ENCODE peak calls at places on chromosomes 16 and 17, in seven cellular contexts. W, S, Z, Q, T, G and C are unnamed samples.

GRCh38 chr16:11636172-11636721 is 32.0 kb upstream of the SNN start:
- DNase-seq in W (peak; percentile 89), S (no peak), Z (no peak), Q (peak; percentile 65), T (no peak), G (no peak), C (no peak)

GRCh38 chr17:36999475-36999874 is 50.7 kb downstream of the AATF start:
- DNase-seq in W (no peak), S (no peak), Z (no peak), Q (no peak), T (no peak), G (no peak), C (no peak)

GRCh38 chr17:307741-308507 is 44.7 kb downstream of the RPH3AL start:
- DNase-seq in W (peak; percentile 64), S (no peak), Z (peak; percentile 66), Q (no peak), T (no peak), G (peak; percentile 57), C (no peak)

GRCh38 chr16:54285414-54286066 is 1.0 kb downstream of the IRX3 start:
- DNase-seq in W (no peak), S (no peak), Z (peak; percentile 41), Q (peak; percentile 54), T (no peak), G (no peak), C (no peak)

GRCh38 chr16:8430401-8430800 is 159.9 kb downstream of the TMEM114 start:
- DNase-seq in W (no peak), S (no peak), Z (no peak), Q (no peak), T (no peak), G (no peak), C (no peak)

GRCh38 chr17:74408830-74409229 is 23.1 kb upstream of the GPRC5C start:
- DNase-seq in W (peak; percentile 18), S (no peak), Z (no peak), Q (no peak), T (no peak), G (no peak), C (no peak)

GRCh38 chr17:17089796-17090641 is 47.8 kb downstream of the MPRIP start:
- DNase-seq in W (no peak), S (peak; percentile 4), Z (no peak), Q (no peak), T (no peak), G (no peak), C (no peak)

GRCh38 chr17:303161-303560 is 49.4 kb downstream of the RPH3AL start:
- DNase-seq in W (no peak), S (no peak), Z (no peak), Q (no peak), T (no peak), G (no peak), C (no peak)

GRCh38 chr16:88617268-88618031 is 20.9 kb upstream of the IL17C start:
- DNase-seq in W (no peak), S (no peak), Z (no peak), Q (no peak), T (no peak), G (no peak), C (no peak)

GRCh38 chr16:649646-650045 is 481 bp downstream of the WDR90 start:
- DNase-seq in W (no peak), S (no peak), Z (no peak), Q (no peak), T (no peak), G (no peak), C (peak; percentile 45)

GRCh38 chr16:2524339-2524938 is 4.3 kb downstream of the AMDHD2 start:
- DNase-seq in W (no peak), S (no peak), Z (no peak), Q (no peak), T (no peak), G (no peak), C (no peak)

GRCh38 chr16:86581458-86581857 is 3.1 kb downstream of the FOXL1 start:
- DNase-seq in W (no peak), S (no peak), Z (no peak), Q (no peak), T (no peak), G (no peak), C (no peak)

GRCh38 chr16:68764866-68765265 is 27.8 kb downstream of the CDH1 start:
- DNase-seq in W (no peak), S (no peak), Z (no peak), Q (no peak), T (no peak), G (no peak), C (peak; percentile 88)

GRCh38 chr16:47694543-47694942 is 233.4 kb downstream of the PHKB start:
- DNase-seq in W (no peak), S (no peak), Z (no peak), Q (no peak), T (no peak), G (no peak), C (peak; percentile 28)

GRCh38 chr17:76307966-76308338 is at the start of gene QRICH2:
- DNase-seq in W (no peak), S (no peak), Z (no peak), Q (no peak), T (no peak), G (no peak), C (no peak)

GRCh38 chr17:76309461-76309860 is 1.4 kb upstream of the QRICH2 start:
- DNase-seq in W (no peak), S (no peak), Z (no peak), Q (no peak), T (no peak), G (no peak), C (no peak)

GRCh38 chr17:76307299-76307965 is 644 bp downstream of the QRICH2 start:
- DNase-seq in W (no peak), S (no peak), Z (no peak), Q (no peak), T (no peak), G (no peak), C (no peak)

DNA sequence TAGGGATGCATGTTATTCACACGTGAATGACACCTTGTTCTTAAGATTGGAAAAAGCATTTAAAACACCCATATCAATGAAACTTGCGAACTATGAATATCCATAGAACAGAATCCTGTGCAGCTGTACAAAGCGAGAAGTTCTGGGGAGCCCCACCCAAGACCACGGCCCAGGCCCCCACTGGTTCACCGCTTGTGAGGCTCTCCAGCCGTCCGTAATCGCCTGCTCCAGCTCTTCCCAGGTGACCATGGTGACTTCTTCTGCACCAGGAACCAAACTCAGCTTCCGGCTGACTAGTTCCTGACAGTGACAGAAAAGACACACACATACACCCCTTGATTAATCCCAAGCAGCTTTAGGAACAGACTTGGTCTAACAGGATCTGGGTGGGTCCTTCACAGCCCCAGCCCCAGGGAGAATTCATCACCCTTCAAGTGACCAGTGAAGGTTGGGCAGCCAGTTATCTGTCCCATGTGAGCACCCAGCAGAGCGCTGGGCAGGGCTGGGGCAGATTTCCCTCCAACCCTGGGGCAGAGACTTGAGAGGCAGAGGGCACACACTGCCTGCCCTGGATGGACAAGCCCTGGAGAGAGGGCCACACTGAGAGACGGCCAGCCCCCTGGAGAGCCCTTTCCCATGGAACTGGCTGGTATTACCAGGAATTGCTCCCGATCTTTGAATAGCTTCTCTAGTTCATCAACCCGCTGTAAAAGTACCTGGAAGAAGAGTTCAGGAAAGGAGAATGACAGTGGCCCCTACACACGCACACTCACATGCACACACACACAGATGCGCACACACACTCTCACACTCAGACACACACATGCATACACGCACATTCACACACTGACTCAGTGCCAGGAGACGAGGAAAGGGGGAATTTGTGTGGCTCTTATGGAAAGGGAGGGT is 3.6 kb downstream of the QRICH2 start:
- DNase-seq in W (no peak), S (no peak), Z (no peak), Q (no peak), T (no peak), G (no peak), C (no peak)
- TF ChIP-seq POLR2A in W (no peak), S (no peak), Z (no peak), Q (no peak), T (no peak), G (no peak), C (no peak)

DNA sequence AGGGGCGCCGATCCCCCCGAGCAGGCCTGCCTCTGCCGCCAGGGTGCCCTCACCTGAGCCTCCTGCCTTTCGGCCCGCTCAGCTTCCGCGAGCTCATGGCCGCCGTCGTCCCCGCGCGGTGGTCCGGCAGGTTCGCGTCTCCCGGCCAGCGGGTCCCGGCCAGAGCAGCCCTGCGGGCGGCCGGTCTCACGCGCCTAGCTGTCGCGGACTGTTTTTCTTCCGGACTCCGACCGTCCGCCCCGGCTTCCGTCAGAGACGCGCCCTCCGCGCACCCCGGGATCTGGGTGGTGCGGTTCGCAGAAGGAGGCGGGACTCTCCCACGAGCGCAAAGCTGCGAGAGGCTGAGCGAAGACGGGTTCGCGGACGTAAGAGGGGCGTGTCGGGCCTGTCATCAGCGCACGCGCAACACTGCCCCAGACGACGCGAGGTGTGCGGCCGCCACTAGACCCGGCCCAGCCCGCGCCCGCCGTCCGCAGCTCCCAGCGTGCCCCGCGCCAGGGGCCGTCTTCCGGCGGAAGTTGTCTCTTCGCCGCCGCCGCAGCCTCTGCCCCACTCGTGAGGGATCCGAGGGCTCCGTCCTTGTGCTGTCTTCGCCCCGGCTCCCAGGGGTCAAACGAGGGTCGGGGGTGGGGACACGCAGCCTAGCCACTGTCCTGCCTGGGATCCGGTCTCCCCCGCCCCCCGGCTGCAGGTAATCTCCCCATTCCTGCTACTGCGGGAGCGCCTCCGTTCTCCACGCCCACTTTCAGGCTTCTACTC is at the start of gene INPP5K:
- DNase-seq in W (peak; percentile 99), S (peak; percentile 93), Z (peak; percentile 98), Q (peak; percentile 98), T (peak; percentile 99), G (peak; percentile 97), C (peak; percentile 99)
- TF ChIP-seq POLR2A in W (peak; percentile 75), S (peak; percentile 66), Z (no peak), Q (no peak), T (peak; percentile 91), G (peak; percentile 19), C (peak; percentile 69)

DNA sequence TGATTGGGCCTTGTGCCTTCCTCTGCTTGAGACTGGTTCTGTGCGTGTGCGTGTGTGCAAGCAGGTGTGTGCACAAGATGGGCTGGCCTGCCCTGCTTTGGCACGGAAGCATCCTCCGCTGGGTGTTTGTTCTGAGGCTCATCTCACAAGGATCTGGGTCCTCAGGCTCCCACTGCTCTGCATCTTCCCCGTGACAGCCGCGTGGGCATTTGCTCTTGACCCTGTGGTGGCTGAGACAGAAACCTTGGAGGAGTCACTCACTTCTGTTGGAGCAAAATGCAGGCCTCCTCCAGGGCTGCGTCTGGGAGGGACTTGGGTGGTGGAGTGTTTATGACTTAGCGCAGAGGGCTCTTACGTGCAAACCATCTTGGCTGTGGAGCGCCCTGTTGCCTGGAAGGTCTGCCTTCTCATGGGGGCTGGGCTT is 119.2 kb downstream of the RPTOR start:
- DNase-seq in W (no peak), S (no peak), Z (no peak), Q (no peak), T (no peak), G (peak; percentile 43), C (no peak)
- TF ChIP-seq POLR2A in W (no peak), S (no peak), Z (no peak), Q (no peak), T (no peak), G (no peak), C (no peak)

DNA sequence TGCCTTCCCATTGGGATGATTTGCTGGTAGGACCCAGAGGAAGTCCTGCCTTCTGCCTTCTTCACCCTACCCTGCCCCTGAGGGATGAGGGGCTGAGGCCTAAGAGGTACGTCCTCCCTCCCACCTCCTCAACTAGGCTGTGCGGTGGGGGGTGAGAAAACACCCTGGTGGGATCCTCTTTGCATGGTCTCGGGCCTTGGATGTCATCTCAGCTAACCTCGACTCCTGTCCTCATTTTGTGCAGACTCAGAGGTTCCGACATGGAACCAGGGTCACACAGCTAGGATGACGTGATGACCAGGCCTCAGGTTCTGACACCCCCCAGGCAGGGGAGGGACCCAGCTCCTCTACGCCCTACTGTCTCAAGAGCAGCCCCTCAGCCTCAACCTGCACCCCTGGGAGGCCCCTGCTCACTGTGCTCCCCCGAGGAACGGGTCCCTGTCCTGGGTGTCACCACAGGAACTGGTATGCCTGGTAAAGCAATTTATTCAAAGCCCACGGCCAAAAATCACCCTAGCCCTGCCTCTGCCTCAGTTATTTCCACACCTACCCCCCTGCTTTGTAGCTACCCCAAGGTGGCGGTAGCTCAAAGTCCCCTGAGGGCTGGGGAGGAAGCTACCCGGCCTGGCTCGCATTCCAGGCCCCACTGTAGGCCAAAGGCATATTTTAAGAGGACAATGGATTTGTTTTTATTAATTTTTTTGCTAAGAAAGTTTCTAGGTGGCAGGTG is 17.5 kb downstream of the UNC13D start:
- DNase-seq in W (no peak), S (no peak), Z (no peak), Q (no peak), T (no peak), G (no peak), C (no peak)
- TF ChIP-seq POLR2A in W (no peak), S (no peak), Z (no peak), Q (no peak), T (no peak), G (no peak), C (peak; percentile 2)